ENCODE peak calls at places on chromosomes 13 and 19, in six cellular contexts. One of them, this sample, is unnamed.
A peak's percentile ranks its signal among the peaks of the same experiment; 100 is the strongest.

GRCh38 chr13:42883771-42884170 is 102.4 kb downstream of the FAM216B start:
- DNase-seq in H1: no peak
- DNase-seq in WTC11: no peak
- DNase-seq in K562: no peak
- DNase-seq in GM23338: no peak
- DNase-seq in GM12878: no peak
- DNase-seq in this sample: no peak

GRCh38 chr19:39829702-39830275 is 4.2 kb downstream of the DYRK1B start:
- DNase-seq in GM12878: no peak
- DNase-seq in K562: no peak
- DNase-seq in WTC11: no peak
- DNase-seq in GM23338: no peak
- DNase-seq in H1: no peak
- DNase-seq in this sample: no peak

GRCh38 chr13:73542446-73542845 is 483.6 kb downstream of the KLF5 start:
- DNase-seq in K562: no peak
- DNase-seq in GM23338: no peak
- DNase-seq in H1: no peak
- DNase-seq in GM12878: no peak
- DNase-seq in WTC11: no peak
- DNase-seq in this sample: no peak

GRCh38 chr19:53927745-53928144 is 18.7 kb downstream of the CACNG7 start:
- DNase-seq in GM12878: no peak
- DNase-seq in WTC11: peak; percentile 88
- DNase-seq in H1: peak; percentile 79
- DNase-seq in K562: peak; percentile 67
- DNase-seq in GM23338: peak; percentile 97
- DNase-seq in this sample: peak; percentile 33

GRCh38 chr13:114140909-114141255 is 8.5 kb upstream of the RASA3 start:
- DNase-seq in GM12878: no peak
- DNase-seq in GM23338: no peak
- DNase-seq in WTC11: peak; percentile 7
- DNase-seq in H1: no peak
- DNase-seq in K562: no peak
- DNase-seq in this sample: no peak

GRCh38 chr13:22278336-22278929 is 607.6 kb downstream of the FGF9 start:
- DNase-seq in K562: peak; percentile 29
- DNase-seq in GM12878: peak; percentile 43
- DNase-seq in H1: peak; percentile 7
- DNase-seq in GM23338: peak; percentile 71
- DNase-seq in WTC11: peak; percentile 64
- DNase-seq in this sample: peak; percentile 2

GRCh38 chr13:34627499-34627898 is 314.6 kb upstream of the NBEA start:
- DNase-seq in GM12878: no peak
- DNase-seq in K562: no peak
- DNase-seq in H1: no peak
- DNase-seq in WTC11: no peak
- DNase-seq in GM23338: peak; percentile 29
- DNase-seq in this sample: no peak

GRCh38 chr13:23427342-23428182 is 5.9 kb downstream of the SACS start:
- DNase-seq in K562: no peak
- DNase-seq in GM12878: no peak
- DNase-seq in H1: no peak
- DNase-seq in WTC11: no peak
- DNase-seq in GM23338: no peak
- DNase-seq in this sample: peak; percentile 5

GRCh38 chr13:29993716-29994488 is 143.5 kb upstream of the UBL3 start:
- DNase-seq in K562: no peak
- DNase-seq in GM23338: no peak
- DNase-seq in GM12878: no peak
- DNase-seq in WTC11: no peak
- DNase-seq in H1: no peak
- DNase-seq in this sample: no peak

GRCh38 chr19:13795595-13796300 is 505 bp downstream of the ZSWIM4 start:
- DNase-seq in K562: no peak
- DNase-seq in GM23338: peak; percentile 78
- DNase-seq in WTC11: peak; percentile 46
- DNase-seq in GM12878: no peak
- DNase-seq in H1: no peak
- DNase-seq in this sample: no peak

GRCh38 chr13:74187564-74187963 is 53.4 kb upstream of the KLF12 start:
- DNase-seq in K562: no peak
- DNase-seq in GM12878: no peak
- DNase-seq in H1: no peak
- DNase-seq in WTC11: no peak
- DNase-seq in GM23338: no peak
- DNase-seq in this sample: peak; percentile 57

GRCh38 chr13:110557082-110557481 is 4.4 kb downstream of the RAB20 start:
- DNase-seq in K562: no peak
- DNase-seq in GM12878: no peak
- DNase-seq in H1: no peak
- DNase-seq in WTC11: no peak
- DNase-seq in GM23338: no peak
- DNase-seq in this sample: no peak

GRCh38 chr19:1279782-1280341 is 4.5 kb downstream of the FAM174C start:
- DNase-seq in K562: peak; percentile 92
- DNase-seq in GM23338: peak; percentile 86
- DNase-seq in H1: no peak
- DNase-seq in WTC11: peak; percentile 90
- DNase-seq in GM12878: no peak
- DNase-seq in this sample: peak; percentile 68
- TF ChIP-seq CREB1 in K562: peak; percentile 57
- TF ChIP-seq CREB1 in GM23338: peak; percentile 11
- TF ChIP-seq CREB1 in H1: peak; percentile 43
- TF ChIP-seq CREB1 in WTC11: no peak
- TF ChIP-seq CREB1 in GM12878: peak; percentile 13
- TF ChIP-seq CREB1 in this sample: no peak

GRCh38 chr13:39266426-39266825 is 228.2 kb downstream of the NHLRC3 start:
- DNase-seq in GM23338: no peak
- DNase-seq in GM12878: no peak
- DNase-seq in H1: no peak
- DNase-seq in WTC11: no peak
- DNase-seq in K562: no peak
- DNase-seq in this sample: no peak
- TF ChIP-seq CREB1 in GM23338: no peak
- TF ChIP-seq CREB1 in GM12878: no peak
- TF ChIP-seq CREB1 in H1: no peak
- TF ChIP-seq CREB1 in WTC11: no peak
- TF ChIP-seq CREB1 in K562: no peak
- TF ChIP-seq CREB1 in this sample: no peak

DNA sequence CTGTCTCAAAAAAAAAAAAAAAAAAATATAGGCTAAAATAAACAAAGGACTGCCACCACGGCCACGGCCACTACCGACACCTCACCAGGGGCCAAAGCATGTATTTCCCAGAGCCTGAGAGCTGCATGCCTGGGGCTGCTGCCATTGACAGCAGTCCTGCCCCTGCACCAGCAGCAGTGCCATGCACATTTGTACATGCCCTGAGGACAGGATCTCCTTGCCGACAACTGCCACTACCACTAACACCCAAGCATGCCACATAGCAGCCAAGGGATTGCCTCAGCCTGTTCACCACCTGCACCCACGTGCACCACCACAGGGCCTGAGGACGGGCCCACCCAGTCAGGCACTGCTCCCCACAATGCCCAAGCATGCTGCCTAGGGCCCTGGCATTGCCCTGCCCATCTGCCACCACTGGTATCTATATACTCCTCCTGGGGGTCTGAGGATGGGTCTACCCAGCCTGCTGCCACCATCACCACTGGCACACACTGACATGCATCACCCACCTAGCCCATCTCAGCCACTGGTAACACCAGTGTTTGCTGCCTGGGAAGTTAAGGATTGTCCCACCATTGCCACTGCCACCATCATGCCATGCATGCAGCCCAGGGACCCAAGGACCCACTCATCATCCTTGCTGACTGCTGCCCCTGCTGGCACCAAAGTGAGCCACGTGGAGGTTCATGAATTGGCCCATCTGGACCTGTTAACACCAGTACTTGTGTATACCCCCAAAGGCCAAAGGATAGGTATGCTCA is 10.6 kb upstream of the NUP62 start:
- DNase-seq in WTC11: no peak
- DNase-seq in GM12878: no peak
- DNase-seq in K562: no peak
- DNase-seq in H1: no peak
- DNase-seq in GM23338: peak; percentile 41
- DNase-seq in this sample: no peak
- TF ChIP-seq CREB1 in WTC11: no peak
- TF ChIP-seq CREB1 in GM12878: no peak
- TF ChIP-seq CREB1 in K562: no peak
- TF ChIP-seq CREB1 in H1: no peak
- TF ChIP-seq CREB1 in GM23338: no peak
- TF ChIP-seq CREB1 in this sample: no peak

GRCh38 chr19:29789007-29789406 is 22.8 kb upstream of the CCNE1 start:
- DNase-seq in H1: no peak
- DNase-seq in WTC11: no peak
- DNase-seq in GM12878: no peak
- DNase-seq in GM23338: no peak
- DNase-seq in K562: no peak
- DNase-seq in this sample: no peak

GRCh38 chr19:29785360-29785759 is 26.4 kb upstream of the CCNE1 start:
- DNase-seq in WTC11: no peak
- DNase-seq in GM12878: no peak
- DNase-seq in H1: no peak
- DNase-seq in K562: no peak
- DNase-seq in GM23338: no peak
- DNase-seq in this sample: no peak

GRCh38 chr19:29784598-29785223 is 27.1 kb upstream of the CCNE1 start:
- DNase-seq in GM23338: no peak
- DNase-seq in GM12878: no peak
- DNase-seq in WTC11: no peak
- DNase-seq in K562: no peak
- DNase-seq in H1: no peak
- DNase-seq in this sample: no peak

GRCh38 chr19:29783627-29784190 is 28.1 kb upstream of the CCNE1 start:
- DNase-seq in GM12878: no peak
- DNase-seq in GM23338: no peak
- DNase-seq in WTC11: no peak
- DNase-seq in K562: no peak
- DNase-seq in H1: no peak
- DNase-seq in this sample: no peak

GRCh38 chr19:29785955-29786589 is 25.7 kb upstream of the CCNE1 start:
- DNase-seq in GM12878: no peak
- DNase-seq in H1: no peak
- DNase-seq in GM23338: peak; percentile 71
- DNase-seq in K562: peak; percentile 16
- DNase-seq in WTC11: peak; percentile 65
- DNase-seq in this sample: no peak
- TF ChIP-seq CREB1 in GM12878: no peak
- TF ChIP-seq CREB1 in H1: no peak
- TF ChIP-seq CREB1 in GM23338: no peak
- TF ChIP-seq CREB1 in K562: no peak
- TF ChIP-seq CREB1 in WTC11: no peak
- TF ChIP-seq CREB1 in this sample: no peak

DNA sequence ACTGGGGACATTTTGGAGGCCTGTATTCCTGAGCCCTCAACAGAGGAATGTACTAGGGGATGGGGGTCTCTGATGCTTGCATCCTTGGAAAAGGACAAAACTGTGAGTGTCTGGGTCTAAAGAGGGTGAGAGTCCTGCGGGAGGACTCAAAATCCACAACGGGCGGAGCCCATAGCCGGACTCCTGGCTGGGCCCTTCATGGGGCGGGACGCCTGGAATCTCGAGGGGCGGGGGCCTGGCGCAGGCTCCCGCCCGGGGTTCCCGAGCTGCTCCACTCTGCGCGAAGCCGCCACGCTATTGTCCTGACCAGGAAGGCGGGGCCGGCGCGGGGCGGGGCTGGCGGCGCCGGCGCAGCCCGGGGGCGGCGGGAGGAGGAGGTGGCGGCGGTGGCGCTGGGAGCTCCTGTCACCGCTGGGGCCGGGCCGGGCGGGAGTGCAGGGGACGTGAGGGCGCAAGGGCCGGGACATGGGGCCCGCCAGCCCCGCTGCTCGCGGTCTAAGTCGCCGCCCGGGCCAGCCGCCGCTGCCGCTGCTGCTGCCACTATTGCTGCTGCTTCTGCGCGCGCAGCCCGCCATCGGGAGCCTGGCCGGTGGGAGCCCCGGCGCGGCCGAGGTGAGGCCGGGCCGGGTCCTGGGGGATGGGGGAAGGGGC is at the start of gene APLP1:
- DNase-seq in K562: peak; percentile 83
- DNase-seq in H1: no peak
- DNase-seq in WTC11: peak; percentile 69
- DNase-seq in GM12878: no peak
- DNase-seq in GM23338: peak; percentile 65
- DNase-seq in this sample: peak; percentile 14
- TF ChIP-seq CREB1 in K562: no peak
- TF ChIP-seq CREB1 in H1: no peak
- TF ChIP-seq CREB1 in WTC11: no peak
- TF ChIP-seq CREB1 in GM12878: no peak
- TF ChIP-seq CREB1 in GM23338: no peak
- TF ChIP-seq CREB1 in this sample: no peak

DNA sequence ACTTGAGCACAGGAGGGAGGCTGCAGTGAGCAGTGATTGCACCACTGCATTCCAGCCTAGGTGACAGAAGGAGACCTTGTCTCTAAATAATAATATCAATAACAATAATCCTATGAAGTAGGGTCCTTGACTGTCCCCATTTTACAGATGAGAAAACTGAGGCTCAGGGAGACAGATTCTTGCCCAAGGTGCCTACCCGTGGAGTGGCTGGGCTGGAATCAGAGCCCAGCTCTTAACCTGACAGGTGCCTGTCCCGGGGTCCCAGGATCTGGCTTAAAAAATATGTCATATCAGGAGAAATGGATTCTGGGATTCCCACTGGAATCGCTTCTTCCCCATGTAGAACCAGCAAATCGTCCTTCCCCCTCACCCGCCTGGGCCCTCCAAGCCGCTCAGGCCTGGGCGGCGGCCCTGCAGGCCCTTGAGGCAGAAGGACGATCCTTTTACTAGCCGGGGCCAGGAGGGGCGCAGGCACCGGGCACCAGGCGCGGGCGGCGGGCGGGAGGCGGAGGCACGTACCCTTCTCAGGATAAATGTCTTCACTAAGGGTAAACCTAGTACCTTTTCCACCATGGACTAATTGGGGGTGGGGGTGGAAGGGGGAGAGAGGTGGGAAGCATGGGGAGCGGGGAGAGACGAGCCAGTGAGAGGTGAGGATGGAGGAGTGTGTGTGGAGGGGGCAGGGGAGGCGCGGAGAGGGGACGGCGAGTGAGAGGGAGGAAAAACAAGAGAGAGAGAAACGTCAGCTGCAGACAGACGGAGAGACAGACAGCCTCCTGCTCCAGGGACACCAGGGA is 60.6 kb downstream of the COLGALT1 start:
- DNase-seq in K562: peak; percentile 62
- DNase-seq in WTC11: no peak
- DNase-seq in GM12878: no peak
- DNase-seq in GM23338: peak; percentile 66
- DNase-seq in H1: no peak
- DNase-seq in this sample: no peak
- TF ChIP-seq CREB1 in K562: no peak
- TF ChIP-seq CREB1 in WTC11: no peak
- TF ChIP-seq CREB1 in GM12878: no peak
- TF ChIP-seq CREB1 in GM23338: no peak
- TF ChIP-seq CREB1 in H1: no peak
- TF ChIP-seq CREB1 in this sample: no peak